ENCODE peak calls at places on chromosomes 5 and 9, in six cellular contexts. One of them, this sample, is unnamed.

GRCh38 chr9:99497641-99498040 is 275.6 kb downstream of the SEC61B start:
- DNase-seq in fibroblast of mammary gland: no peak
- DNase-seq in HEK293T: no peak
- DNase-seq in effector memory CD4-positive, alpha-beta T cell: no peak
- DNase-seq in NCI-H774: no peak
- DNase-seq in DMS153: no peak
- DNase-seq in this sample: no peak

GRCh38 chr9:89421595-89421994 is 76.3 kb downstream of the SEMA4D start:
- DNase-seq in fibroblast of mammary gland: peak
- DNase-seq in HEK293T: no peak
- DNase-seq in effector memory CD4-positive, alpha-beta T cell: no peak
- DNase-seq in NCI-H774: no peak
- DNase-seq in DMS153: no peak
- DNase-seq in this sample: no peak

GRCh38 chr9:94086468-94086867 is 2.2 kb downstream of the PTPDC1 start:
- DNase-seq in fibroblast of mammary gland: peak
- DNase-seq in HEK293T: no peak
- DNase-seq in effector memory CD4-positive, alpha-beta T cell: no peak
- DNase-seq in NCI-H774: no peak
- DNase-seq in DMS153: no peak
- DNase-seq in this sample: no peak

GRCh38 chr5:83522431-83522830 is 50.9 kb downstream of the VCAN start:
- DNase-seq in fibroblast of mammary gland: no peak
- DNase-seq in HEK293T: no peak
- DNase-seq in effector memory CD4-positive, alpha-beta T cell: no peak
- DNase-seq in NCI-H774: no peak
- DNase-seq in DMS153: no peak
- DNase-seq in this sample: no peak

GRCh38 chr9:77952641-77953341 is 78.8 kb downstream of the GNAQ start:
- DNase-seq in fibroblast of mammary gland: peak
- DNase-seq in HEK293T: no peak
- DNase-seq in effector memory CD4-positive, alpha-beta T cell: no peak
- DNase-seq in NCI-H774: no peak
- DNase-seq in DMS153: peak
- DNase-seq in this sample: no peak

GRCh38 chr9:131006601-131007000 is 2.4 kb upstream of the LAMC3 start:
- DNase-seq in fibroblast of mammary gland: no peak
- DNase-seq in HEK293T: no peak
- DNase-seq in effector memory CD4-positive, alpha-beta T cell: no peak
- DNase-seq in NCI-H774: no peak
- DNase-seq in DMS153: no peak
- DNase-seq in this sample: no peak

GRCh38 chr9:134551657-134552348 is 89.8 kb upstream of the COL5A1 start:
- DNase-seq in fibroblast of mammary gland: peak
- DNase-seq in HEK293T: peak
- DNase-seq in effector memory CD4-positive, alpha-beta T cell: no peak
- DNase-seq in NCI-H774: no peak
- DNase-seq in DMS153: no peak
- DNase-seq in this sample: no peak

GRCh38 chr9:136465500-136466154 is 17.2 kb downstream of the SEC16A start:
- DNase-seq in fibroblast of mammary gland: no peak
- DNase-seq in HEK293T: no peak
- DNase-seq in effector memory CD4-positive, alpha-beta T cell: no peak
- DNase-seq in NCI-H774: no peak
- DNase-seq in DMS153: no peak
- DNase-seq in this sample: no peak

GRCh38 chr5:39992617-39993203 is 567.9 kb upstream of the DAB2 start:
- DNase-seq in fibroblast of mammary gland: peak
- DNase-seq in HEK293T: no peak
- DNase-seq in effector memory CD4-positive, alpha-beta T cell: no peak
- DNase-seq in NCI-H774: no peak
- DNase-seq in DMS153: no peak
- DNase-seq in this sample: no peak

GRCh38 chr9:110220809-110221208 is 12.8 kb upstream of the C9orf152 start:
- DNase-seq in fibroblast of mammary gland: no peak
- DNase-seq in HEK293T: no peak
- DNase-seq in effector memory CD4-positive, alpha-beta T cell: no peak
- DNase-seq in NCI-H774: no peak
- DNase-seq in DMS153: no peak
- DNase-seq in this sample: no peak

GRCh38 chr5:72141440-72142271 is 34.4 kb downstream of the MAP1B start:
- DNase-seq in fibroblast of mammary gland: peak
- DNase-seq in HEK293T: no peak
- DNase-seq in effector memory CD4-positive, alpha-beta T cell: no peak
- DNase-seq in NCI-H774: no peak
- DNase-seq in DMS153: no peak
- DNase-seq in this sample: no peak

This sample was measured in nephron progenitor cell.